ENCODE peak calls at places on chromosomes 16 and 17, in seven cellular contexts. D is stomach, M is foreskin fibroblast, H is astrocyte of the spinal cord, V is body of pancreas, Y is lower leg skin, K is SK-N-SH. S is an unnamed sample.

GRCh38 chr16:90019543-90020259 is 445 bp upstream of the DBNDD1 start:
- DNase-seq in D (peak), M (peak), H (peak), V (peak), Y (no peak), K (peak), S (no peak)

GRCh38 chr17:48025904-48026502 is 11.6 kb downstream of the COPZ2 start:
- DNase-seq in D (no peak), M (no peak), H (peak), V (peak), Y (no peak), K (no peak), S (no peak)

GRCh38 chr16:88453217-88453531 is at the start of gene ZFPM1:
- DNase-seq in D (no peak), M (no peak), H (no peak), V (no peak), Y (no peak), K (no peak), S (no peak)

GRCh38 chr16:68993885-68994284 is 111.6 kb upstream of the HAS3 start:
- DNase-seq in D (no peak), M (peak), H (peak), V (no peak), Y (no peak), K (no peak), S (no peak)

GRCh38 chr17:12953126-12953525 is 64.7 kb downstream of the ELAC2 start:
- DNase-seq in D (no peak), M (no peak), H (no peak), V (no peak), Y (no peak), K (no peak), S (no peak)

GRCh38 chr16:69193860-69194259 is 6.9 kb downstream of the SNTB2 start:
- DNase-seq in D (no peak), M (no peak), H (no peak), V (peak), Y (no peak), K (peak), S (no peak)

GRCh38 chr17:65633146-65633881 is 71.9 kb upstream of the AXIN2 start:
- DNase-seq in D (no peak), M (no peak), H (no peak), V (no peak), Y (no peak), K (no peak), S (no peak)

GRCh38 chr17:50425682-50426471 is at the start of gene ACSF2:
- DNase-seq in D (peak), M (peak), H (peak), V (peak), Y (peak), K (peak), S (peak)

GRCh38 chr16:53457670-53458069 is 23.4 kb downstream of the RBL2 start:
- DNase-seq in D (no peak), M (no peak), H (peak), V (no peak), Y (no peak), K (no peak), S (no peak)

GRCh38 chr16:85072947-85073346 is 39.3 kb downstream of the CIBAR2 start:
- DNase-seq in D (no peak), M (peak), H (peak), V (no peak), Y (no peak), K (no peak), S (peak)

GRCh38 chr16:65180986-65181710 is 59.3 kb upstream of the CDH11 start:
- DNase-seq in D (no peak), M (no peak), H (no peak), V (no peak), Y (no peak), K (peak), S (no peak)

GRCh38 chr17:6435968-6436367 is 1.0 kb upstream of the AIPL1 start:
- DNase-seq in D (peak), M (peak), H (peak), V (peak), Y (no peak), K (peak), S (peak)

GRCh38 chr17:75642221-75643032 is 9.2 kb downstream of the SMIM5 start:
- DNase-seq in D (peak), M (no peak), H (no peak), V (peak), Y (no peak), K (no peak), S (no peak)

GRCh38 chr17:8332688-8333087 is 7.0 kb upstream of the ODF4 start:
- DNase-seq in D (no peak), M (no peak), H (no peak), V (no peak), Y (no peak), K (peak), S (peak)

GRCh38 chr17:41782142-41782541 is 4.4 kb downstream of the JUP start:
- DNase-seq in D (peak), M (no peak), H (no peak), V (peak), Y (no peak), K (no peak), S (peak)

GRCh38 chr17:39661744-39662541 is 3.2 kb upstream of the TCAP start:
- DNase-seq in D (no peak), M (no peak), H (no peak), V (no peak), Y (no peak), K (no peak), S (no peak)

GRCh38 chr17:39660011-39660360 is 5.2 kb upstream of the TCAP start:
- DNase-seq in D (no peak), M (no peak), H (no peak), V (no peak), Y (no peak), K (no peak), S (no peak)

GRCh38 chr17:39661044-39661406 is 4.1 kb upstream of the TCAP start:
- DNase-seq in D (no peak), M (no peak), H (no peak), V (no peak), Y (no peak), K (no peak), S (peak)

GRCh38 chr17:39659286-39660010 is 5.7 kb upstream of the TCAP start:
- DNase-seq in D (no peak), M (no peak), H (no peak), V (no peak), Y (no peak), K (no peak), S (no peak)

GRCh38 chr17:39660397-39661043 is 4.6 kb upstream of the TCAP start:
- DNase-seq in D (no peak), M (no peak), H (no peak), V (no peak), Y (no peak), K (no peak), S (no peak)
- H3K4me3 ChIP-seq in D (no peak), M (no peak), H (no peak), V (no peak), Y (no peak), K (no peak), S (peak)

GRCh38 chr17:1759529-1759928 is 2.3 kb upstream of the SERPINF1 start:
- DNase-seq in D (no peak), M (no peak), H (no peak), V (no peak), Y (no peak), K (no peak), S (no peak)

GRCh38 chr17:1764274-1764673 is 2.4 kb downstream of the SERPINF1 start:
- DNase-seq in D (peak), M (peak), H (peak), V (peak), Y (peak), K (no peak), S (peak)

GRCh38 chr17:1762906-1763829 is 1.3 kb downstream of the SERPINF1 start:
- DNase-seq in D (no peak), M (peak), H (peak), V (peak), Y (peak), K (peak), S (peak)

GRCh38 chr17:1765576-1765975 is 3.7 kb downstream of the SERPINF1 start:
- DNase-seq in D (no peak), M (no peak), H (no peak), V (no peak), Y (no peak), K (no peak), S (no peak)

DNA sequence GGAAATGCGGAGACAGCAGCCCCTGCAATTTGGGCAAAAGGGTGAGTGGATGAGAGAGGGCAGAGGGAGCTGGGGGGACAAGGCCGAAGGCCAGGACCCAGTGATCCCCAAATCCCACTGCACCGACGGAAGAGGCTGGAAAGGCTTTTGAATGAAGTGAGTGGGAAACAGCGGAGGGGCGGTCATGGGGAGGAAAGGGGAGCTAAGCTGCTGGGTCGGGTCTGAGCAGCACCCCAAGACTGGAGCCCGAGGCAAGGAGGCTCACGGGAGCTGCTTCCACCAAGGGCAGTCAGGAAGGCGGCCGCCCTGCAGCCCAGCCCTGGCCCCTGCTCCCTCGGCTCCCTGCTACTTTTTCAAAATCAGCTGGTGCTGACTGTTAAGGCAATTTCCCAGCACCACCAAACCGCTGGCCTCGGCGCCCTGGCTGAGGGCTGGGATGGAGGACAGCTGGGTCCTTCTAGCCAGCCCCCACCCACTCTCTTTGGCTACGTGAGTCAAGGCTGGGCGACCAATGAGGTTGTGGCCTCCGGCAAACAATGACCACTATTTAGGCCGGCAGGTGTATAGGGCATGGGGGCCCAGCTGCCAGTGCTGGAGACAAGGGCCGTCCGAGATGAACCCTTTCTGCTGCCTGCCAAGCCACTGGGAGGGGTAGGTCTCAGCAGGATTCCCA is 509 bp downstream of the SERPINF1 start:
- DNase-seq in D (no peak), M (peak), H (peak), V (peak), Y (no peak), K (peak), S (peak)
- H3K4me3 ChIP-seq in D (peak), M (peak), H (peak), V (peak), Y (peak), K (peak), S (peak)

GRCh38 chr17:44968225-44969143 is at the start of gene C1QL1:
- DNase-seq in D (peak), M (peak), H (peak), V (peak), Y (peak), K (peak), S (peak)
- H3K4me3 ChIP-seq in D (peak), M (peak), H (peak), V (peak), Y (peak), K (peak), S (peak)

GRCh38 chr17:40440166-40440565 is 3.1 kb upstream of the IGFBP4 start:
- DNase-seq in D (no peak), M (no peak), H (no peak), V (no peak), Y (no peak), K (no peak), S (no peak)

GRCh38 chr17:40433551-40434384 is 9.5 kb upstream of the IGFBP4 start:
- DNase-seq in D (no peak), M (no peak), H (no peak), V (no peak), Y (peak), K (peak), S (no peak)

GRCh38 chr17:40436631-40437030 is 6.6 kb upstream of the IGFBP4 start:
- DNase-seq in D (no peak), M (no peak), H (no peak), V (no peak), Y (no peak), K (no peak), S (no peak)

GRCh38 chr17:40432864-40433528 is 10.3 kb upstream of the IGFBP4 start:
- DNase-seq in D (peak), M (no peak), H (peak), V (no peak), Y (peak), K (peak), S (peak)

DNA sequence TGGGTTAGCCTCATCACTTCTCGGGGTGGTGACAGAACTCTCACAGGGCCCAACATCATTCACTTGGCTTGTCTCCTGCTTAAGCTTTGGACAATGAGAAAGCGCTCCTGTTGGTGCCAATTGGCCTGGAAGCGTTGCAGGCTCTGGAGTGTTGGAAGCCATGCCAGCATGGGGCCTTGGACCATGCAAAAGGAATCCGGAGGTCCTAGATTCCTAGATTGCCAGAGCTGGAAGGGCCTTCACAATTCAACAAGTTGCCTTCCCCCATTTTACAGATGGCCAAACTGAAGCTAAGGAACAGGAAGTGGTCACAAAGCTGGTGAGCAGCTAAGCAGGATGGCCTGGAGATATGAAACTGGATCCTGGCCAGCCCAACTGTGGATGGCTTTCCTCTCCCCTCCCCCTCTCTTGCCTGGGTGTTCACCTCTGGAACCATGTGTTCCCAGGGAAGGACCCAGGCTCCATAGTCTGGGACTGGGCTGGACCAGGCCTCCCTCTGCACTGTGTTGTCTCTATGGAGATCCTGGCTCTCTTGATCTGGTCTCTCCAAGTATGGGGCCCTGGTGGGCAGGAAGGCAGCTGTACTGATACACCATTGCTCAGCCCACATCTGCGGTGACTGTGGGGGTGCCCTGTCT is 6.0 kb upstream of the IGFBP4 start:
- DNase-seq in D (no peak), M (no peak), H (no peak), V (no peak), Y (no peak), K (no peak), S (no peak)
- H3K4me3 ChIP-seq in D (no peak), M (no peak), H (no peak), V (no peak), Y (no peak), K (no peak), S (no peak)

DNA sequence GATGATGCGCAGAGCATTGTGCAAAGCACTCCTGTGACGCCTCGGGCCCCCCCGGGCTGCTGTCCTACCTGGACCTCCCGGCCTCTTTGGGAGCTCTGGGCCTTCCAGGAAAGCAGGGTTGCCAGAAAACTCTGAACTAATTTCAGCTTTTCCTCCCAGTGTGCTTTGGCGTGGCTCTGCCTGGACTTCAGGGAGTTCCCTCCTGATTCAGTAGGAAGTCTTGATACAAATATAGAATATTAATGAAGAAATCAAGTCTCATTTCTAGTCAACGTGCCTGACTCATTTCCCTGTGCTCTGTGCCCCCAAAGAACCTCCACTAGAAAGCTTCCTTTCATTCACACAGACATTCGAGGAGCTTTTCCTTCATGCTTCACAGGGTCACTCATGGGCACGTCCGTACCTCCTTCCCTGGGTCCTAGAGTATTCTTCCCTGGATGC is 84.0 kb upstream of the NOL11 start:
- DNase-seq in D (no peak), M (no peak), H (no peak), V (no peak), Y (no peak), K (no peak), S (peak)
- H3K4me3 ChIP-seq in D (no peak), M (no peak), H (no peak), V (no peak), Y (no peak), K (no peak), S (no peak)

GRCh38 chr16:66578596-66579531 is at the start of gene CMTM2:
- DNase-seq in D (no peak), M (no peak), H (no peak), V (no peak), Y (no peak), K (no peak), S (no peak)
- H3K4me3 ChIP-seq in D (peak), M (peak), H (no peak), V (no peak), Y (no peak), K (no peak), S (peak)

GRCh38 chr16:81415757-81416156 is 28.9 kb upstream of the CMIP start:
- DNase-seq in D (no peak), M (no peak), H (no peak), V (no peak), Y (no peak), K (no peak), S (no peak)
- H3K4me3 ChIP-seq in D (no peak), M (no peak), H (no peak), V (no peak), Y (no peak), K (no peak), S (no peak)

GRCh38 chr17:40343126-40344119 is 21.1 kb downstream of the GJD3 start:
- DNase-seq in D (no peak), M (no peak), H (no peak), V (no peak), Y (no peak), K (no peak), S (peak)
- H3K4me3 ChIP-seq in D (peak), M (peak), H (peak), V (peak), Y (peak), K (peak), S (peak)